ENCODE peak calls at places on chromosomes 6 and 20, in six cellular contexts. D is tibial nerve, N is esophagus muscularis mucosa, F is NB4, G is body of pancreas, W is IMR-90. C is an unnamed sample.

GRCh38 chr6:65157025-65157424 is 550.0 kb downstream of the EYS start:
- DNase-seq in G (no peak), F (no peak), D (no peak), N (no peak), W (no peak), C (no peak)

GRCh38 chr6:170051229-170052172 is 239.4 kb downstream of the DLL1 start:
- DNase-seq in W (no peak), N (no peak), F (no peak), D (no peak), G (no peak), C (no peak)

GRCh38 chr6:79384845-79385244 is 150.4 kb upstream of the HMGN3 start:
- DNase-seq in D (no peak), F (no peak), W (no peak), N (no peak), G (peak; percentile 8), C (no peak)

GRCh38 chr6:13655700-13656099 is 40.6 kb downstream of the NOL7 start:
- DNase-seq in W (no peak), F (no peak), G (no peak), N (no peak), D (no peak), C (no peak)

GRCh38 chr6:38177885-38178583 is 358.5 kb downstream of the ZFAND3 start:
- DNase-seq in N (no peak), D (no peak), W (no peak), G (no peak), F (no peak), C (peak; percentile 70)

GRCh38 chr20:44805991-44806729 is 4.2 kb downstream of the RIMS4 start:
- DNase-seq in N (no peak), W (peak; percentile 25), F (no peak), D (peak; percentile 28), G (peak; percentile 16), C (peak; percentile 18)

GRCh38 chr20:46304361-46304760 is 3.9 kb downstream of the CDH22 start:
- DNase-seq in N (no peak), G (no peak), F (no peak), W (peak; percentile 51), D (no peak), C (no peak)

GRCh38 chr6:21811484-21811883 is 217.9 kb downstream of the SOX4 start:
- DNase-seq in N (no peak), D (no peak), W (no peak), G (no peak), F (no peak), C (no peak)

GRCh38 chr6:10908228-10908627 is 21.4 kb downstream of the SYCP2L start:
- DNase-seq in F (no peak), D (no peak), W (no peak), N (no peak), G (no peak), C (no peak)

GRCh38 chr6:5084192-5084786 is 852 bp upstream of the PPP1R3G start:
- DNase-seq in N (no peak), D (no peak), F (no peak), G (no peak), W (no peak), C (no peak)

GRCh38 chr6:116059713-116060571 is 749 bp downstream of the FRK start:
- DNase-seq in N (no peak), G (peak; percentile 69), W (no peak), F (peak; percentile 69), D (no peak), C (no peak)

GRCh38 chr6:156866181-156866862 is 89.1 kb downstream of the ARID1B start:
- DNase-seq in N (no peak), F (no peak), W (peak; percentile 73), G (peak; percentile 27), D (no peak), C (no peak)

GRCh38 chr6:168732676-168733075 is 291.7 kb downstream of the SMOC2 start:
- DNase-seq in G (no peak), N (no peak), D (no peak), F (no peak), W (no peak), C (no peak)

GRCh38 chr6:394641-395289 is 3.2 kb downstream of the IRF4 start:
- DNase-seq in F (no peak), W (no peak), G (no peak), D (no peak), N (no peak), C (no peak)

GRCh38 chr6:145076110-145076841 is 659.0 kb downstream of the EPM2A start:
- DNase-seq in G (no peak), F (peak; percentile 4), D (no peak), W (no peak), N (no peak), C (no peak)

GRCh38 chr20:5184684-5185083 is 57.9 kb downstream of the CDS2 start:
- DNase-seq in G (no peak), F (no peak), D (no peak), N (no peak), W (no peak), C (no peak)

GRCh38 chr6:43290353-43290904 is 7.6 kb upstream of the SLC22A7 start:
- DNase-seq in G (no peak), N (no peak), D (no peak), F (no peak), W (no peak), C (no peak)

GRCh38 chr6:131693384-131693783 is 7.8 kb downstream of the OR2A4 start:
- DNase-seq in F (no peak), D (no peak), N (no peak), W (no peak), G (no peak), C (no peak)

GRCh38 chr6:157823001-157823522 is at the start of gene SNX9:
- DNase-seq in D (peak; percentile 51), G (peak; percentile 85), N (no peak), F (peak; percentile 92), W (peak; percentile 72), C (peak; percentile 66)

GRCh38 chr6:88287696-88288095 is 121.5 kb upstream of the CNR1 start:
- DNase-seq in G (no peak), D (no peak), F (no peak), N (no peak), W (no peak), C (no peak)

GRCh38 chr6:144378437-144378836 is 93.3 kb downstream of the UTRN start:
- DNase-seq in D (no peak), W (peak; percentile 27), F (no peak), G (no peak), N (no peak), C (no peak)

GRCh38 chr6:89644864-89645263 is 6.3 kb upstream of the LYRM2 start:
- DNase-seq in N (no peak), D (no peak), W (no peak), F (no peak), G (no peak), C (no peak)

GRCh38 chr6:89734526-89734925 is 85.1 kb downstream of the MDN1 start:
- DNase-seq in W (peak; percentile 18), F (no peak), N (no peak), D (no peak), G (no peak), C (no peak)

GRCh38 chr6:119036076-119036475 is 42.4 kb downstream of the FAM184A start:
- DNase-seq in G (no peak), F (no peak), D (no peak), W (no peak), N (no peak), C (no peak)

DNA sequence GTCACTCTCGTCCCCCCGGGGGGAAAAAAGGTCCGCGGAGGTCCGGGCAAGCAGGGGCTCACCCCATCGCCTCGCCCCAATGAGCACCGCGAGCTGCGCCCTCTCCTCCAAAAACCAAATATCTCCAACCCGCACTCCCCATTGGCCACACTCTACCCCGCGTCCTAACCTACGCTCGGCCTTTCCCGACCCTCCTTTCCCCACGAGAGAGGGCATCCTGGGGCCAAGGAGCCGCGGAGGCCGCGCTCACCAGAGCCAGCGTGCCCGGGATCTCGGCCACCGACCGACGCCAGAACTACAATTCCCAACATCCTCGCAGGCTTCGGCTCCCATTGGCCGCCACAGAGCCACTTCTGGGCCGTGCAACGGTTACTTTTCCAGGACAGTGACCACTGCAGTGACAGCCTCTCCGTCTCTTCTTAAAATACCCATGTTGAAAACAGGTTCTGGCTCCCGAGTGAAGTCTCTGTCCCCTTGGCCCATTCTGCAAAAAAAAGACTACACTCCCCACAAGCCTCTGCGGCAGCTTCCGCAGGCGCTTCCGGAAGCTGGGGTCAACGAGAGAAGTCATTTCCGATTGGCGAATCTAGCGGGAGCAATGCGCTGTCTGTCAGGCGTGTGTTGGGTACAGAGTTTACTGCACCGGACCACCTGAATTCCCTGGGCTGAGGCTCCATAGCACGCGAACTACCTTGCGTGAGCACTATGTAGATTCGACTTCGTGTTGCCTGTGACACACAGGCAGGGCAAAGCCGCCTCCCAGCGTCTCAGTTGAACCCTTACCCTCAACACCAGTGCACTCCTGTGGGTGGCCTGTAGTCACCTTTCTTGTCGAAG is at the start of gene ZNF343:
- DNase-seq in W (peak; percentile 77), G (peak; percentile 81), D (peak; percentile 56), F (peak; percentile 90), N (peak; percentile 94), C (peak; percentile 78)
- TF ChIP-seq POLR2A in W (no peak), G (peak; percentile 62), D (peak; percentile 52), F (peak; percentile 78), N (no peak), C (no peak)

GRCh38 chr20:59006864-59007757 is at the start of gene CTSZ:
- DNase-seq in F (peak; percentile 80), W (no peak), D (peak; percentile 30), G (peak; percentile 71), N (no peak), C (peak; percentile 90)
- H3K4me3 ChIP-seq in F (peak within 1 kb of the TSS; percentile 54), W (peak within 1 kb of the TSS; percentile 66), D (peak within 1 kb of the TSS; percentile 85), G (peak within 1 kb of the TSS; percentile 51), N (peak within 1 kb of the TSS; percentile 83), C (peak within 1 kb of the TSS; percentile 44)

GRCh38 chr6:24520929-24521546 is 26.3 kb downstream of the ALDH5A1 start:
- DNase-seq in D (no peak), N (no peak), F (peak; percentile 50), W (peak; percentile 19), G (peak; percentile 65), C (no peak)
- TF ChIP-seq CTCF in D (peak; percentile 46), N (peak; percentile 32), F (peak; percentile 82), W (peak; percentile 52), G (peak; percentile 30), C (no peak)

GRCh38 chr20:47359533-47360206 is 3.2 kb upstream of the ZMYND8 start:
- DNase-seq in W (no peak), G (peak; percentile 36), N (no peak), F (no peak), D (no peak), C (no peak)

GRCh38 chr20:47358052-47358671 is 1.7 kb upstream of the ZMYND8 start:
- DNase-seq in D (no peak), F (no peak), G (no peak), W (no peak), N (no peak), C (no peak)

GRCh38 chr20:47360207-47360488 is 3.6 kb upstream of the ZMYND8 start:
- DNase-seq in N (no peak), G (peak; percentile 70), D (no peak), F (peak; percentile 82), W (peak; percentile 64), C (no peak)

GRCh38 chr20:47357296-47358051 is 975 bp upstream of the ZMYND8 start:
- DNase-seq in F (peak; percentile 98), W (peak; percentile 94), D (peak; percentile 46), N (peak; percentile 94), G (peak; percentile 96), C (peak; percentile 96)

GRCh38 chr20:47358672-47359532 is 2.4 kb upstream of the ZMYND8 start:
- DNase-seq in G (peak; percentile 93), N (peak; percentile 95), F (peak; percentile 88), W (peak; percentile 90), D (peak; percentile 72), C (peak; percentile 96)
- TF ChIP-seq POLR2A in G (peak; percentile 81), N (no peak), F (peak; percentile 62), W (peak; percentile 6), D (peak; percentile 69), C (no peak)

GRCh38 chr20:17557675-17558006 is 12.2 kb upstream of the DSTN start:
- DNase-seq in D (no peak), G (peak; percentile 57), N (no peak), F (no peak), W (peak; percentile 94), C (no peak)
- H3K4me3 ChIP-seq in D (no peak overlapping the region), G (no peak overlapping the region), N (no peak overlapping the region), F (no peak overlapping the region), W (no peak overlapping the region), C (no peak overlapping the region)